ENCODE peak calls at places on chromosomes 7 and 10, in nine cellular contexts. R, N, O, Y, Q, U, X, P and K are unnamed samples.

GRCh38 chr10:11381023-11381422 is 230.4 kb downstream of the USP6NL start:
- DNase-seq in N (no peak), Y (no peak), Q (no peak), X (no peak), O (no peak), P (peak; percentile 32), U (no peak), R (no peak), K (no peak)

GRCh38 chr10:47164126-47164799 is 135.7 kb upstream of the GDF10 start:
- DNase-seq in Y (no peak), O (no peak), Q (no peak), N (no peak), U (no peak), X (no peak), P (peak; percentile 91), R (no peak), K (no peak)

GRCh38 chr10:78357027-78357672 is 323.5 kb downstream of the RPS24 start:
- DNase-seq in R (no peak), O (peak; percentile 41), X (no peak), Q (peak; percentile 29), Y (no peak), N (no peak), U (no peak), P (no peak), K (no peak)

GRCh38 chr7:79553811-79554555 is 100.5 kb upstream of the MAGI2 start:
- DNase-seq in O (no peak), R (no peak), Y (no peak), N (no peak), P (peak; percentile 78), X (no peak), U (peak; percentile 38), Q (no peak), K (no peak)

GRCh38 chr7:27123477-27124053 is 7.0 kb downstream of the HOXA4 start:
- DNase-seq in R (peak; percentile 42), N (no peak), Y (no peak), P (no peak), U (no peak), O (no peak), X (no peak), Q (no peak), K (no peak)

GRCh38 chr10:18312385-18313145 is 172.3 kb downstream of the CACNB2 start:
- DNase-seq in P (peak; percentile 62), Y (no peak), O (no peak), X (peak; percentile 32), Q (no peak), R (no peak), U (peak; percentile 40), N (peak; percentile 38), K (peak; percentile 7)

GRCh38 chr10:70558871-70559810 is 43.4 kb downstream of the PRF1 start:
- DNase-seq in Q (peak; percentile 78), Y (peak; percentile 78), R (no peak), X (peak; percentile 89), U (peak; percentile 71), P (peak; percentile 34), O (no peak), N (peak; percentile 71), K (peak; percentile 48)

GRCh38 chr10:84375011-84375410 is 46.6 kb downstream of the CCSER2 start:
- DNase-seq in Q (no peak), X (peak; percentile 64), N (no peak), R (no peak), U (peak; percentile 60), Y (no peak), O (no peak), P (peak; percentile 69), K (peak; percentile 43)

GRCh38 chr10:6507311-6507710 is 72.8 kb downstream of the PRKCQ start:
- DNase-seq in Q (no peak), O (no peak), R (no peak), X (no peak), N (no peak), Y (no peak), U (no peak), P (no peak), K (no peak)

GRCh38 chr7:44191171-44191570 is 1.9 kb upstream of the GCK start:
- DNase-seq in R (no peak), O (no peak), P (no peak), X (no peak), Y (no peak), Q (no peak), N (no peak), U (no peak), K (no peak)

GRCh38 chr10:97320480-97321031 is 1.5 kb downstream of the FRAT1 start:
- DNase-seq in O (no peak), R (peak; percentile 63), U (peak; percentile 16), Q (peak; percentile 87), Y (peak; percentile 31), N (peak; percentile 36), X (no peak), P (no peak), K (peak; percentile 69)

GRCh38 chr10:113335603-113336002 is 217.2 kb upstream of the HABP2 start:
- DNase-seq in P (peak; percentile 1), R (no peak), U (no peak), O (no peak), Y (no peak), N (no peak), X (no peak), Q (no peak), K (no peak)

GRCh38 chr10:1291178-1292090 is 235.2 kb downstream of the WDR37 start:
- DNase-seq in X (no peak), N (no peak), O (no peak), Y (no peak), R (no peak), P (no peak), U (no peak), Q (no peak), K (no peak)

DNA sequence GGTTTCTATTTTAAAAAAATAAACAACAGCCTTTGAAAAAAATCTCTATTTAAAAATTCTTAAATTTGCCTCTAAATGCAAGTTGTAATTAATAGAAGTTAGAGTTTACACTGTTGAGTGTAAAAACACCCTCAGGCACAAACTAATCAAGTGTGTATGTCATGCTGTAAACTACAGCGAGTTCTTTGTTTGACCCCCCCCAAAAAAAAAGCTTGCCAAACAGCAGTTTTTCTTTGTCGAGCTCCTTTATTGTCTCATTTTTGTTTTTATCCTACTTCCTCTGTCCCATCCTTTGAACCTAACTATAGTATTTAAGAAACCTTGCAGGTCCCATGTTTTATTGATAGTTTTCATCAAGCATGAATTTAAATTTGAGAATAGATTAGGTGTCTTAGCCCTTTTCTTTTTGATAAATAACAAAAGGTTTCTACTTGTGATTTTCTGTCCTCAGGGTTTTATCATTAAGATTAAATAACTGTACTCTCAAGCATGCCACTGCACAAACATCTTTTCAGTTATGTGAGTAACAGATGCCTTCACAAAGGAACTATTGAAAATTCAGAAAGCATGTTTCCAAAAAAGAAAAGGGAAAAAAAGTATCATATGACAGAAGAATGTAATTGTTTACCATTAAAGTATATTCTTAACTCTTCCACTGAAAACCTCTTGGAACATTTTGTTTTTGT is 176.0 kb downstream of the ARID5B start:
- DNase-seq in Q (no peak), N (no peak), P (no peak), X (no peak), O (no peak), R (no peak), Y (no peak), U (no peak), K (no peak)
- TF ChIP-seq POLR2A in Q (no peak), N (no peak), P (no peak), X (no peak), O (no peak), R (no peak), Y (no peak), U (no peak), K (no peak)

DNA sequence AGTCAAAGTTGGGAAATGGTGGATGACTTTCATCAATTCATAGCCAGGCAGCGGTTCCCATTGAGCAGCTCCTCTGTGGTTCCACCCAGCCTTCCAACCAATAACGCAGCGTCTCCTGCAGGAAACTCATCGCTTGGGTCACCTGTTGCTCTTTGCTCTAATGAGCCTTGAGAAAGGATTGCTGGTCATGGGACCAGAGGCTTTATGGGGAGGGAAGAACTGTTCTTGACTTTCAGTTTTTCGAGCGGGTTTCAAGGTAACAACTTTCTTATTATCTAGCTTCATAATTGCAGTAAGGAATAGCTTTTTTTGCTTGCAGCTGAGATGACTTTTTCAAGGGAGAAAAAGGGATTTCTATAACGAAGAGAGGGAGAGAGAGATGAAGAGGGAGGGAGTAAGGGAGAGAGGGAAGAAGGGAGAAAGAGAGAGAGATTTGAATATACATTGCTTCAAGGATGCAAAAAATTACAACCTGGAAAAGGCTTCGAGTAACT is 405 bp upstream of the ENTPD1 start:
- DNase-seq in P (no peak), N (no peak), Q (peak; percentile 84), Y (peak; percentile 47), U (peak; percentile 60), O (peak; percentile 19), X (peak; percentile 64), R (peak; percentile 53), K (no peak)
- TF ChIP-seq POLR2A in P (no peak), N (no peak), Q (no peak), Y (peak; percentile 29), U (no peak), O (peak; percentile 41), X (no peak), R (peak; percentile 10), K (no peak)

GRCh38 chr7:22860337-22860736 is 37.7 kb upstream of the TOMM7 start:
- DNase-seq in P (no peak), O (no peak), Y (no peak), U (no peak), R (no peak), X (peak; percentile 50), Q (no peak), N (no peak), K (no peak)
- TF ChIP-seq POLR2A in P (no peak), O (no peak), Y (no peak), U (no peak), R (no peak), X (no peak), Q (no peak), N (no peak), K (no peak)

DNA sequence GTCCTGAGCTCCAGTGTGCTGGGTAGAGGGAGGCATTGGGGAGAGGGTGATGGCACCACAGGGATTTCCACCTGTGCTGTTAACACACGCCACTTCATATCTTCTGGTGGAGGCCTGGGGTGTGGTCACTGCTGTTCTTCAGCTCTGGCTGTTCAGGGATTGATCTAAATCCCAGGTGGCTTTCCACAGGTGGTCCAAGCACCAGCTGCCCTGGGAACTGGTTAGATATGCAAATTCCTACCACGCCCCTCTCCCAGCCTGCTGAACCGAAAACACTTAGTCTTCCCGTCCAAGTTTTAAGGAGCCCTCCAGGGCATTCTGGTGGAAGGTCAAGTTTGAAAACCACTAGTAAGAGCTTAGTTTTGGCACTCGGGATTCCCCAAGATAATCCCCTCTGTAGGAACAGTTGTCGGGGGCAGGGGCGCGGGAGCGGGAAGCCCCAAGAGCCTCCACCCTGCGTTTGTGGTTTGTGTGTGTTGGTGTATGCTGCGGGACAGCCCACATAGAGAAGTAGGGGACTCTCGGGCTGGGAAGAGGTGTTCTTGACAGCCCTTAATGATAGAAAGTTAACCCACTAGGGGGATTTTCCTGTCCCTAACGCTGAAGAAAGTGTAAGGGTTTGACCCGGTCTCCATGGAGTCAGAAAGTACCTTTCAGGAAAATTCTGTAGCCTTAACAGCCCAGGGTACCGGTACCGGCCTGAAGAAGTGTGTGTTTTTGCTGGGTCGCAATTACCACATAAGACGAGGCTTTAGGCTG is 5.1 kb downstream of the DEPP1 start:
- DNase-seq in U (no peak), Y (peak; percentile 35), P (no peak), R (no peak), O (no peak), Q (peak; percentile 66), X (peak; percentile 63), N (no peak), K (no peak)
- TF ChIP-seq POLR2A in U (no peak), Y (no peak), P (no peak), R (no peak), O (no peak), Q (no peak), X (no peak), N (no peak), K (no peak)

GRCh38 chr7:129952653-129953560 is at the start of gene UBE2H:
- DNase-seq in Y (peak; percentile 93), O (peak; percentile 93), P (peak; percentile 90), X (peak; percentile 95), R (peak; percentile 95), Q (peak; percentile 97), U (peak; percentile 91), N (peak; percentile 97), K (peak; percentile 94)
- TF ChIP-seq POLR2A in Y (peak; percentile 98), O (peak; percentile 100), P (peak; percentile 85), X (peak; percentile 53), R (peak; percentile 94), Q (peak; percentile 81), U (peak; percentile 92), N (peak; percentile 97), K (peak; percentile 84)